ENCODE peak calls at places on chromosomes 5 and 9, in six cellular contexts. O, E, B, Z, Q and T are unnamed samples.

GRCh38 chr5:83097582-83098265 is 20.4 kb downstream of the XRCC4 start:
- DNase-seq in O (no peak), E (no peak), B (no peak), Z (no peak), Q (no peak), T (no peak)

GRCh38 chr5:126780165-126780827 is 3.4 kb downstream of the LMNB1 start:
- DNase-seq in O (no peak), E (no peak), B (no peak), Z (peak), Q (no peak), T (peak)

GRCh38 chr9:130661461-130662098 is 2.8 kb upstream of the PRDM12 start:
- DNase-seq in O (no peak), E (no peak), B (no peak), Z (no peak), Q (no peak), T (no peak)

GRCh38 chr9:120545691-120546565 is 34.0 kb downstream of the CDK5RAP2 start:
- DNase-seq in O (no peak), E (no peak), B (no peak), Z (no peak), Q (no peak), T (no peak)

GRCh38 chr5:179795049-179795862 is 1.5 kb downstream of the LTC4S start:
- DNase-seq in O (peak), E (no peak), B (no peak), Z (peak), Q (no peak), T (no peak)

GRCh38 chr9:73089304-73089985 is 62.2 kb upstream of the ANXA1 start:
- DNase-seq in O (no peak), E (no peak), B (no peak), Z (no peak), Q (no peak), T (no peak)

GRCh38 chr9:92292338-92293074 is 991 bp downstream of the IARS1 start:
- DNase-seq in O (no peak), E (no peak), B (no peak), Z (no peak), Q (no peak), T (no peak)

GRCh38 chr5:59840200-59840601 is 53.3 kb downstream of the PDE4D start:
- DNase-seq in O (no peak), E (no peak), B (no peak), Z (no peak), Q (no peak), T (no peak)

GRCh38 chr5:42564689-42565356 is 141.6 kb downstream of the GHR start:
- DNase-seq in O (no peak), E (no peak), B (no peak), Z (no peak), Q (no peak), T (no peak)

GRCh38 chr5:132775439-132776076 is 1.5 kb downstream of the SEPTIN8 start:
- DNase-seq in O (no peak), E (no peak), B (no peak), Z (no peak), Q (no peak), T (no peak)

GRCh38 chr5:15450949-15451348 is 49.0 kb upstream of the FBXL7 start:
- DNase-seq in O (no peak), E (no peak), B (no peak), Z (no peak), Q (no peak), T (no peak)

GRCh38 chr5:58407042-58407709 is 52.7 kb downstream of the PLK2 start:
- DNase-seq in O (no peak), E (no peak), B (no peak), Z (no peak), Q (no peak), T (no peak)

GRCh38 chr5:12023614-12024241 is 119.5 kb upstream of the CTNND2 start:
- DNase-seq in O (no peak), E (no peak), B (no peak), Z (no peak), Q (no peak), T (no peak)

GRCh38 chr5:152056931-152057330 is 132.3 kb upstream of the GLRA1 start:
- DNase-seq in O (no peak), E (no peak), B (no peak), Z (no peak), Q (no peak), T (no peak)

GRCh38 chr9:68551191-68551590 is 10.5 kb upstream of the TMEM252 start:
- DNase-seq in O (no peak), E (no peak), B (no peak), Z (peak), Q (no peak), T (no peak)

GRCh38 chr9:78972303-78973002 is 599.3 kb upstream of the TLE4 start:
- DNase-seq in O (no peak), E (no peak), B (no peak), Z (no peak), Q (no peak), T (no peak)

GRCh38 chr5:1133510-1134255 is 21.8 kb upstream of the SLC12A7 start:
- DNase-seq in O (no peak), E (no peak), B (no peak), Z (no peak), Q (no peak), T (no peak)

GRCh38 chr9:5629312-5630037 is 568 bp downstream of the RIC1 start:
- DNase-seq in O (peak), E (peak), B (no peak), Z (peak), Q (peak), T (no peak)

GRCh38 chr9:127979333-127980055 is 1.3 kb downstream of the EEIG1 start:
- DNase-seq in O (peak), E (no peak), B (no peak), Z (peak), Q (no peak), T (no peak)

GRCh38 chr9:127979015-127979332 is 1.8 kb downstream of the EEIG1 start:
- DNase-seq in O (no peak), E (no peak), B (no peak), Z (no peak), Q (no peak), T (no peak)

GRCh38 chr9:127981559-127982121 is 851 bp upstream of the EEIG1 start:
- DNase-seq in O (no peak), E (no peak), B (no peak), Z (no peak), Q (no peak), T (no peak)

GRCh38 chr9:127980706-127981558 is at the start of gene EEIG1:
- DNase-seq in O (peak), E (peak), B (peak), Z (peak), Q (peak), T (peak)

DNA sequence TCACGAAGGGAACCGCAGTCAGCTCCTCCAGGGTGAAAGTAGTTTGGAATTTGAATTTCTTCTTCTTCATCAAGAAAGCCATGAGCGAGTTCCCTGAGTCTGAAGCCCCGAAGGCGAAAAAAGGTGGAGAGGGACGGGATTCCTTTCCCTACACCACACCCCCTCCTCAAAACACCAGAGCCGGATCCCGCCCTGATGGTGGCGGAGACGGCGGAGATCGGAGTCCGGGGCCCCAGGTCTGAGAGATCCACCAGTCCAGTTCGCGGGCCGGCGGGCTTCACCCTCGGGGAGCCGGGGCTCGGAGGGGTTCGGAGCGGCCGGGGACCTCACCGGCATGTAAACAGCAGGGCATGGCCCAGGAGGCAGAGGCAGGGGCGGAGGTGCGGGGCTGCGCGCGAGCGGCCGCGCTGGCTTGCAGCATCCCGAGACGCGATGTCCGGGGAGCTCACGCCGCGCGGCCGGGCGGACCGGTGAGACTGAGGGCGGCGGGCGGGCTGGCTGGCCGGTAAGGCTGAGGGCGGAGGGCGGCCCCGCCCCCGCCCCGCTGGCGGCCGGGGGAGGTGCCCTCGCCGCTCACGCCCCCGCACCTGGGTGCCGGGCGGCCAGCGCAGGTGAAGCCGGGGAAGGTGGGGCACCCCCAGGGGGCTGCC is 608 bp downstream of the EEIG1 start:
- DNase-seq in O (peak), E (no peak), B (no peak), Z (peak), Q (no peak), T (no peak)
- TF ChIP-seq POLR2A in O (peak), E (no peak), B (no peak), Z (no peak), Q (no peak), T (no peak)

GRCh38 chr5:160469156-160470144 is 47.8 kb downstream of the PTTG1 start:
- DNase-seq in O (no peak), E (no peak), B (no peak), Z (no peak), Q (no peak), T (no peak)
- TF ChIP-seq POLR2A in O (no peak), E (no peak), B (no peak), Z (no peak), Q (peak), T (no peak)

GRCh38 chr5:140041492-140042421 is 1.3 kb downstream of the NRG2 start:
- DNase-seq in O (peak), E (peak), B (no peak), Z (peak), Q (no peak), T (peak)

GRCh38 chr5:140043508-140043872 is 391 bp upstream of the NRG2 start:
- DNase-seq in O (peak), E (no peak), B (no peak), Z (no peak), Q (no peak), T (no peak)

GRCh38 chr5:140041099-140041491 is 2.0 kb downstream of the NRG2 start:
- DNase-seq in O (no peak), E (no peak), B (no peak), Z (no peak), Q (no peak), T (no peak)

GRCh38 chr5:140044041-140044440 is 942 bp upstream of the NRG2 start:
- DNase-seq in O (no peak), E (no peak), B (no peak), Z (no peak), Q (no peak), T (no peak)

GRCh38 chr5:140042551-140043507 is at the start of gene NRG2:
- DNase-seq in O (peak), E (no peak), B (peak), Z (peak), Q (peak), T (peak)
- TF ChIP-seq POLR2A in O (no peak), E (no peak), B (no peak), Z (no peak), Q (no peak), T (peak)

DNA sequence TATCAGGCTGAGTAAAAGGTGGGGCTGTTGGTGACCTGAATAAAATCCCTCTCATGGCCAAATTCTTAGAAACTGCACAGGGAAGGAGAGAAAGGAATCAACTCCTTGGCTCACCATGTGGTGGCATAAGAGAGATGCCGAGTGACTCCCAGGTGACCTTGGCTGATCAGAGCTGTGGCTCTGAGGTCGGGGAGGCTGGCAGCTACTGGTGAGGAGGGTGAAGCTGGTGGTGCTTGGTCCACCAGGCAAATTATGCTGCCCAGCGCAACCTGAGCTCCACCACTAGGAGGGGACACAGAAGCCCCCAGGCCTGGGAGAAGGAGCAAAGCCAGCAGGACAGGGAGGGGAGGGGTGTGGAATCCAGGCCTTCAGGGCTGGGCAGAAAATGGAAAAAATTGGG is 111.2 kb upstream of the IL12B start:
- DNase-seq in O (no peak), E (no peak), B (peak), Z (no peak), Q (no peak), T (no peak)
- TF ChIP-seq POLR2A in O (no peak), E (no peak), B (no peak), Z (no peak), Q (no peak), T (no peak)